ENCODE peak calls at places on chromosomes 1 and 21, in four cellular contexts. N is mucosa of descending colon, M is hepatocyte, C is aorta. D is an unnamed sample.

GRCh38 chr1:107739651-107740050 is 225.3 kb downstream of the VAV3 start:
- DNase-seq in N (no peak), M (no peak), C (no peak), D (no peak)

GRCh38 chr1:211577277-211577825 is 1.6 kb downstream of the SLC30A1 start:
- DNase-seq in C (no peak), N (no peak), M (no peak), D (no peak)

GRCh38 chr1:17653728-17654351 is 101.3 kb upstream of the ACTL8 start:
- DNase-seq in N (no peak), C (no peak), M (peak), D (peak)

GRCh38 chr1:202162049-202162417 is 1.6 kb upstream of the PTPN7 start:
- DNase-seq in M (no peak), C (no peak), N (peak), D (no peak)

GRCh38 chr1:203668401-203668800 is 41.8 kb downstream of the ATP2B4 start:
- DNase-seq in N (no peak), M (no peak), C (no peak), D (no peak)

GRCh38 chr1:202811296-202812175 is 782 bp downstream of the PCAT6 start:
- DNase-seq in M (peak), N (peak), C (peak), D (no peak)

GRCh38 chr1:244801246-244801645 is 34.2 kb upstream of the COX20 start:
- DNase-seq in C (no peak), N (no peak), M (no peak), D (peak)

GRCh38 chr1:230222678-230223077 is 155.6 kb downstream of the GALNT2 start:
- DNase-seq in N (no peak), C (no peak), M (no peak), D (no peak)

GRCh38 chr1:246803891-246804290 is 79.7 kb downstream of the SCCPDH start:
- DNase-seq in M (no peak), N (no peak), C (no peak), D (no peak)

GRCh38 chr21:44423941-44424607 is 31.2 kb upstream of the LRRC3 start:
- DNase-seq in M (no peak), N (peak), C (peak), D (no peak)

GRCh38 chr1:67463298-67463960 is 33.2 kb upstream of the SERBP1 start:
- DNase-seq in C (no peak), M (no peak), N (no peak), D (peak)

GRCh38 chr1:200242379-200243041 is 167.3 kb downstream of the ZNF281 start:
- DNase-seq in C (no peak), M (peak), N (no peak), D (no peak)

GRCh38 chr1:18015719-18016118 is 91.9 kb upstream of the IGSF21 start:
- DNase-seq in M (no peak), N (no peak), C (no peak), D (no peak)

GRCh38 chr1:215669806-215670485 is 102.8 kb downstream of the KCTD3 start:
- DNase-seq in N (no peak), M (no peak), C (no peak), D (no peak)

GRCh38 chr1:34929853-34930701 is 627 bp upstream of the DLGAP3 start:
- DNase-seq in N (no peak), C (no peak), M (no peak), D (no peak)

GRCh38 chr1:10007161-10007560 is 10.1 kb downstream of the RBP7 start:
- DNase-seq in C (no peak), M (no peak), N (no peak), D (no peak)

GRCh38 chr1:200732438-200732837 is 6.3 kb upstream of the CAMSAP2 start:
- DNase-seq in M (no peak), C (no peak), N (no peak), D (no peak)

GRCh38 chr1:235095938-235096562 is 32.6 kb downstream of the TOMM20 start:
- DNase-seq in N (no peak), M (no peak), C (no peak), D (no peak)

GRCh38 chr1:243748706-243749283 is 101.2 kb downstream of the AKT3 start:
- DNase-seq in C (no peak), M (peak), N (no peak), D (peak)

GRCh38 chr1:17370618-17371017 is 1.4 kb upstream of the PADI6 start:
- DNase-seq in M (peak), N (no peak), C (no peak), D (no peak)